ENCODE peak calls at places on chromosomes 12 and 14, in four cellular contexts. X is AG08395, Y is MV-4-11, V is retina. R is an unnamed sample.

GRCh38 chr12:61808856-61809255 is 451.3 kb upstream of the USP15 start:
- DNase-seq in V (no peak), Y (no peak), X (no peak), R (no peak)

GRCh38 chr12:65593206-65593833 is 231.0 kb upstream of the HMGA2 start:
- DNase-seq in X (no peak), Y (no peak), V (no peak), R (no peak)

GRCh38 chr14:93959239-93960107 is 16.9 kb downstream of the ASB2 start:
- DNase-seq in X (peak), Y (peak), V (no peak), R (peak)

GRCh38 chr14:99505089-99505488 is 23.9 kb downstream of the CCNK start:
- DNase-seq in Y (no peak), V (no peak), X (no peak), R (no peak)

GRCh38 chr14:103239751-103240150 is 94.3 kb upstream of the EIF5 start:
- DNase-seq in V (no peak), Y (no peak), X (no peak), R (no peak)

GRCh38 chr14:75978249-75978731 is 3.5 kb downstream of the TGFB3 start:
- DNase-seq in X (no peak), V (no peak), Y (no peak), R (no peak)

GRCh38 chr14:95061317-95062093 is 95.8 kb downstream of the DICER1 start:
- DNase-seq in X (no peak), Y (no peak), V (no peak), R (no peak)

GRCh38 chr12:131385313-131386166 is 325.4 kb upstream of the SFSWAP start:
- DNase-seq in Y (no peak), V (no peak), X (no peak), R (no peak)

GRCh38 chr14:103519837-103520212 is 2.8 kb downstream of the CKB start:
- DNase-seq in Y (no peak), V (peak), X (no peak), R (no peak)

GRCh38 chr14:71371711-71372396 is 464.6 kb downstream of the PCNX1 start:
- DNase-seq in Y (no peak), X (peak), V (no peak), R (no peak)

GRCh38 chr12:115660211-115660805 is 617.2 kb downstream of the MED13L start:
- DNase-seq in V (no peak), X (peak), Y (no peak), R (no peak)

GRCh38 chr14:60768602-60769001 is 34.0 kb downstream of the MNAT1 start:
- DNase-seq in X (no peak), Y (no peak), V (no peak), R (no peak)

GRCh38 chr12:117071009-117071408 is 28.2 kb downstream of the TESC start:
- DNase-seq in X (no peak), V (no peak), Y (no peak), R (no peak)

GRCh38 chr12:66803972-66804371 is 125.1 kb upstream of the GRIP1 start:
- DNase-seq in X (no peak), V (peak), Y (no peak), R (no peak)

GRCh38 chr12:69401940-69402339 is 42.4 kb downstream of the YEATS4 start:
- DNase-seq in X (no peak), V (no peak), Y (no peak), R (no peak)

GRCh38 chr14:49961270-49962222 is 68.7 kb downstream of the ARF6 start:
- DNase-seq in Y (no peak), V (no peak), X (no peak), R (no peak)

GRCh38 chr14:55684956-55685584 is 105.1 kb downstream of the KTN1 start:
- DNase-seq in V (no peak), X (no peak), Y (no peak), R (no peak)

GRCh38 chr12:11894890-11895289 is 175.8 kb upstream of the BCL2L14 start:
- DNase-seq in Y (no peak), X (no peak), V (no peak), R (no peak)